ENCODE peak calls at places on chromosomes 2 and 18, in four cellular contexts. I is occipital lobe, W is cardiac fibroblast, P is epithelial cell of esophagus. C is an unnamed sample.

GRCh38 chr18:8561123-8561905 is 47.9 kb upstream of the RAB12 start:
- DNase-seq in W (no peak), I (no peak), P (no peak), C (no peak)

GRCh38 chr2:231987088-231987788 is 25.7 kb downstream of the DIS3L2 start:
- DNase-seq in P (no peak), W (peak; percentile 34), I (no peak), C (no peak)

GRCh38 chr18:49250819-49251388 is 209.5 kb downstream of the DYM start:
- DNase-seq in W (peak; percentile 56), P (peak; percentile 25), I (no peak), C (no peak)

GRCh38 chr2:200472853-200473464 is 36.9 kb downstream of the KCTD18 start:
- DNase-seq in W (no peak), P (no peak), I (no peak), C (no peak)

GRCh38 chr18:52312321-52312720 is 27.7 kb upstream of the DCC start:
- DNase-seq in I (no peak), P (peak; percentile 32), W (no peak), C (no peak)

GRCh38 chr18:80218341-80219227 is 28.7 kb downstream of the PARD6G start:
- DNase-seq in P (no peak), I (no peak), W (no peak), C (no peak)

GRCh38 chr2:86280191-86280667 is 57.2 kb downstream of the REEP1 start:
- DNase-seq in I (no peak), W (no peak), P (no peak), C (no peak)

GRCh38 chr2:54540194-54540593 is 84.1 kb downstream of the SPTBN1 start:
- DNase-seq in W (peak; percentile 36), I (no peak), P (no peak), C (no peak)

GRCh38 chr2:2898744-2899143 is 478.9 kb downstream of the EIPR1 start:
- DNase-seq in W (no peak), P (no peak), I (no peak), C (no peak)

GRCh38 chr2:112749755-112750559 is 14.5 kb downstream of the CKAP2L start:
- DNase-seq in I (peak; percentile 47), P (peak; percentile 81), W (peak; percentile 83), C (peak; percentile 12)

GRCh38 chr2:218369374-218369773 is 12.7 kb upstream of the SLC11A1 start:
- DNase-seq in I (no peak), W (no peak), P (no peak), C (no peak)

GRCh38 chr2:15510131-15510530 is 51.0 kb downstream of the NBAS start:
- DNase-seq in W (no peak), P (no peak), I (no peak), C (no peak)

GRCh38 chr2:53784431-53784830 is 2.3 kb downstream of the ASB3 start:
- DNase-seq in P (no peak), I (no peak), W (no peak), C (no peak)

GRCh38 chr2:238244151-238244550 is 4.3 kb upstream of the HES6 start:
- DNase-seq in I (no peak), P (no peak), W (no peak), C (no peak)

GRCh38 chr2:64522843-64523428 is 1.2 kb upstream of the AFTPH start:
- DNase-seq in W (peak; percentile 92), I (peak; percentile 27), P (peak; percentile 91), C (no peak)

GRCh38 chr2:96325884-96326255 is 753 bp downstream of the ITPRIPL1 start:
- DNase-seq in W (no peak), P (no peak), I (no peak), C (no peak)

GRCh38 chr18:54712315-54712714 is 116.0 kb upstream of the RAB27B start:
- DNase-seq in I (no peak), P (peak; percentile 92), W (peak; percentile 92), C (no peak)

GRCh38 chr2:215811003-215811402 is 202.3 kb downstream of the MREG start:
- DNase-seq in P (no peak), I (no peak), W (no peak), C (no peak)

GRCh38 chr18:29418136-29418535 is 1241.2 kb upstream of the CDH2 start:
- DNase-seq in I (no peak), W (peak; percentile 87), P (peak; percentile 74), C (no peak)